ENCODE peak calls at places on chromosomes 2 and 18, in eight cellular contexts. M, Q, F, G, H, I, P and X are unnamed samples.

GRCh38 chr18:74834424-74835309 is 237.0 kb downstream of the ZNF407 start:
- DNase-seq in I (peak; percentile 9), P (no peak), Q (no peak), M (no peak), H (peak; percentile 23), F (no peak), G (no peak), X (no peak)

GRCh38 chr18:7272268-7273049 is 41.6 kb downstream of the LRRC30 start:
- DNase-seq in P (peak; percentile 79), M (peak; percentile 55), F (peak; percentile 30), G (peak; percentile 17), Q (peak; percentile 70), I (peak; percentile 52), H (peak; percentile 88), X (peak; percentile 81)

GRCh38 chr2:202376460-202377307 is 557 bp downstream of the BMPR2 start:
- DNase-seq in M (peak; percentile 29), G (no peak), P (peak; percentile 74), Q (peak; percentile 46), H (peak; percentile 53), I (peak; percentile 50), F (peak; percentile 62), X (peak; percentile 62)

GRCh38 chr2:120177011-120177621 is 46.1 kb downstream of the TMEM185B start:
- DNase-seq in H (no peak), M (no peak), Q (peak; percentile 44), G (no peak), I (peak; percentile 64), F (peak; percentile 66), P (peak; percentile 62), X (no peak)

GRCh38 chr18:48874233-48874632 is 76.5 kb downstream of the SMAD7 start:
- DNase-seq in Q (no peak), G (no peak), H (no peak), F (no peak), P (no peak), I (no peak), M (no peak), X (no peak)

GRCh38 chr2:1653956-1654695 is 90.2 kb downstream of the PXDN start:
- DNase-seq in G (peak; percentile 54), I (no peak), M (no peak), Q (no peak), H (peak; percentile 81), P (peak; percentile 34), F (no peak), X (no peak)

GRCh38 chr18:62877448-62878221 is 162.3 kb downstream of the PHLPP1 start:
- DNase-seq in I (no peak), P (no peak), H (peak; percentile 88), Q (peak; percentile 33), G (no peak), M (peak; percentile 26), F (no peak), X (no peak)

GRCh38 chr2:231714639-231715498 is 6.5 kb downstream of the PTMA start:
- DNase-seq in H (peak; percentile 50), I (peak; percentile 72), M (peak; percentile 66), P (peak; percentile 90), F (peak; percentile 90), G (no peak), Q (peak; percentile 96), X (peak; percentile 75)

GRCh38 chr2:191701696-191702095 is 23.8 kb downstream of the NABP1 start:
- DNase-seq in P (no peak), G (no peak), H (no peak), M (no peak), F (no peak), Q (no peak), I (no peak), X (no peak)

GRCh38 chr2:177983183-177983788 is 89.3 kb downstream of the PDE11A start:
- DNase-seq in G (peak; percentile 47), P (no peak), I (peak; percentile 54), F (peak; percentile 33), M (peak; percentile 57), H (peak; percentile 67), Q (peak; percentile 35), X (peak; percentile 16)

GRCh38 chr2:3097804-3098203 is 279.8 kb downstream of the EIPR1 start:
- DNase-seq in P (peak; percentile 21), M (no peak), F (no peak), Q (no peak), I (no peak), G (no peak), H (no peak), X (no peak)

GRCh38 chr2:216636570-216637450 is 3.6 kb downstream of the IGFBP2 start:
- DNase-seq in F (peak; percentile 86), Q (peak; percentile 59), I (peak; percentile 94), G (no peak), M (no peak), H (no peak), P (no peak), X (no peak)

GRCh38 chr18:46563317-46563716 is 93.7 kb downstream of the LOXHD1 start:
- DNase-seq in H (no peak), F (no peak), G (no peak), Q (peak; percentile 32), M (no peak), P (no peak), I (no peak), X (no peak)

GRCh38 chr2:102059151-102059550 is 67.4 kb downstream of the IL1R2 start:
- DNase-seq in F (no peak), G (no peak), P (no peak), I (no peak), Q (no peak), H (no peak), M (no peak), X (no peak)

GRCh38 chr2:234091883-234092282 is 41.4 kb downstream of the SPP2 start:
- DNase-seq in M (no peak), H (no peak), I (no peak), P (no peak), Q (no peak), G (no peak), F (no peak), X (no peak)

GRCh38 chr2:47083886-47084682 is 71.0 kb downstream of the STPG4 start:
- DNase-seq in H (peak; percentile 52), F (no peak), G (no peak), I (no peak), Q (no peak), P (peak; percentile 78), M (no peak), X (no peak)

GRCh38 chr2:233381013-233381995 is 27.0 kb downstream of the DGKD start:
- DNase-seq in G (no peak), M (no peak), P (no peak), I (no peak), Q (no peak), F (no peak), H (no peak), X (no peak)

GRCh38 chr18:43876286-43877082 is 599.2 kb upstream of the SYT4 start:
- DNase-seq in I (no peak), H (no peak), F (no peak), P (no peak), M (no peak), G (no peak), Q (no peak), X (no peak)

GRCh38 chr18:45505497-45506206 is 109.6 kb upstream of the SLC14A2 start:
- DNase-seq in H (no peak), P (no peak), I (no peak), F (no peak), Q (no peak), M (no peak), G (no peak), X (no peak)

GRCh38 chr2:176554107-176555048 is 285.1 kb downstream of the MTX2 start:
- DNase-seq in P (no peak), G (no peak), F (peak; percentile 22), I (peak; percentile 34), H (peak; percentile 80), M (peak; percentile 66), Q (no peak), X (peak; percentile 52)

GRCh38 chr2:187008111-187008510 is 159.1 kb upstream of the ZSWIM2 start:
- DNase-seq in G (no peak), M (no peak), Q (no peak), I (no peak), F (no peak), H (peak; percentile 39), P (no peak), X (no peak)

GRCh38 chr2:37283207-37283606 is 41.4 kb downstream of the PRKD3 start:
- DNase-seq in H (peak; percentile 90), Q (no peak), I (no peak), P (no peak), M (peak; percentile 23), G (peak; percentile 60), F (no peak), X (no peak)

GRCh38 chr2:129499747-129500146 is 479.7 kb upstream of the RAB6C start:
- DNase-seq in P (no peak), G (no peak), Q (no peak), I (no peak), H (peak; percentile 0), M (no peak), F (no peak), X (no peak)

GRCh38 chr2:23377772-23378171 is 7.2 kb upstream of the KLHL29 start:
- DNase-seq in Q (no peak), G (no peak), H (peak; percentile 18), I (no peak), F (no peak), P (no peak), M (no peak), X (no peak)

GRCh38 chr18:69469444-69469919 is 68.8 kb downstream of the DOK6 start:
- DNase-seq in P (no peak), M (no peak), G (no peak), I (peak; percentile 1), H (no peak), Q (peak; percentile 62), F (no peak), X (no peak)

GRCh38 chr2:173962036-173962435 is 3.1 kb downstream of the SP3 start:
- DNase-seq in I (no peak), M (no peak), Q (no peak), H (peak; percentile 30), G (no peak), P (no peak), F (no peak), X (no peak)

GRCh38 chr18:8389391-8390340 is 219.6 kb upstream of the RAB12 start:
- DNase-seq in F (peak; percentile 67), H (peak; percentile 78), P (peak; percentile 84), Q (peak; percentile 88), M (peak; percentile 76), G (peak; percentile 40), I (peak; percentile 49), X (peak; percentile 75)